ENCODE peak calls at places on chromosome 1, in six cellular contexts. H is CD4-positive, alpha-beta T cell; D is GM18507; L is mesendoderm; V is H9; A is HCEC 1CT. U is an unnamed sample.
A peak's percentile ranks its signal among the peaks of the same experiment; 100 is the strongest.

GRCh38 chr1:97806996-97807395 is 113.8 kb downstream of the DPYD start:
- DNase-seq in D (no peak), V (no peak), H (no peak), A (peak; percentile 27), L (no peak), U (no peak)

GRCh38 chr1:12372761-12373160 is 142.9 kb downstream of the VPS13D start:
- DNase-seq in L (no peak), A (no peak), V (no peak), D (no peak), H (no peak), U (no peak)

GRCh38 chr1:230614121-230614520 is 28.2 kb upstream of the COG2 start:
- DNase-seq in H (no peak), D (no peak), V (no peak), A (no peak), L (no peak), U (no peak)

GRCh38 chr1:162903246-162903645 is 42.3 kb upstream of the CCDC190 start:
- DNase-seq in L (peak; percentile 37), D (no peak), V (no peak), H (no peak), A (no peak), U (no peak)

GRCh38 chr1:191669629-191670028 is 488.6 kb upstream of the RGS18 start:
- DNase-seq in H (no peak), A (peak; percentile 3), D (no peak), V (no peak), L (no peak), U (no peak)

GRCh38 chr1:226149806-226150205 is 36.7 kb downstream of the ACBD3 start:
- DNase-seq in H (no peak), L (peak; percentile 58), V (no peak), A (no peak), D (no peak), U (peak; percentile 36)

GRCh38 chr1:2107586-2108212 is 57.5 kb downstream of the PRKCZ start:
- DNase-seq in D (no peak), V (no peak), H (no peak), L (no peak), A (no peak), U (no peak)

GRCh38 chr1:11062965-11063401 is 3.2 kb upstream of the SRM start:
- DNase-seq in V (no peak), D (peak; percentile 55), A (no peak), H (no peak), L (no peak), U (no peak)

GRCh38 chr1:19220991-19221390 is 10.9 kb upstream of the UBR4 start:
- DNase-seq in A (peak; percentile 39), D (no peak), V (no peak), H (no peak), L (no peak), U (peak; percentile 51)

GRCh38 chr1:83960669-83961277 is 38.2 kb downstream of the TTLL7 start:
- DNase-seq in D (no peak), A (no peak), L (no peak), V (no peak), H (no peak), U (no peak)

GRCh38 chr1:234849824-234850223 is 239.8 kb upstream of the IRF2BP2 start:
- DNase-seq in A (no peak), V (no peak), D (no peak), L (no peak), H (no peak), U (no peak)

GRCh38 chr1:50735443-50735842 is 224.6 kb downstream of the FAF1 start:
- DNase-seq in H (no peak), V (no peak), D (no peak), L (peak; percentile 22), A (peak; percentile 32), U (peak; percentile 28)

GRCh38 chr1:2113620-2114135 is 63.5 kb downstream of the PRKCZ start:
- DNase-seq in L (no peak), A (no peak), H (no peak), V (no peak), D (no peak), U (no peak)

GRCh38 chr1:206895320-206895719 is 1.9 kb upstream of the IL24 start:
- DNase-seq in D (no peak), A (no peak), H (no peak), L (peak; percentile 60), V (no peak), U (peak; percentile 81)

GRCh38 chr1:22105611-22106207 is 37.2 kb downstream of the WNT4 start:
- DNase-seq in H (no peak), A (peak; percentile 57), D (no peak), V (no peak), L (peak; percentile 74), U (peak; percentile 76)

GRCh38 chr1:166999090-166999489 is 10.0 kb downstream of the MAEL start:
- DNase-seq in D (no peak), L (no peak), H (no peak), V (no peak), A (no peak), U (peak; percentile 9)

GRCh38 chr1:8554956-8555534 is 237.1 kb downstream of the SLC45A1 start:
- DNase-seq in V (no peak), H (no peak), A (peak; percentile 46), L (no peak), D (no peak), U (no peak)

U was measured in left kidney.